ENCODE peak calls at places on chromosomes 2 and 18, in eight cellular contexts. L, J, Z, M, U, R, P and S are unnamed samples. For H3K4me1, the result is how much of the 10 kb centered on the place peaks cover.

GRCh38 chr2:58448065-58448507 is 207.0 kb upstream of the FANCL start:
- DNase-seq in L (peak), J (peak), Z (no peak), M (peak), U (no peak), R (peak), P (peak), S (no peak)

GRCh38 chr2:133407341-133407740 is 160.9 kb downstream of the NCKAP5 start:
- DNase-seq in L (no peak), J (no peak), Z (no peak), M (no peak), U (no peak), R (no peak), P (no peak), S (peak)

GRCh38 chr2:43083278-43083677 is 143.1 kb downstream of the ZFP36L2 start:
- DNase-seq in L (peak), J (no peak), Z (no peak), M (no peak), U (no peak), R (no peak), P (no peak), S (no peak)

GRCh38 chr2:234403074-234403473 is 93.8 kb downstream of the ARL4C start:
- DNase-seq in L (no peak), J (no peak), Z (no peak), M (no peak), U (no peak), R (no peak), P (no peak), S (no peak)

GRCh38 chr18:32200766-32201165 is 10.9 kb downstream of the MEP1B start:
- DNase-seq in L (no peak), J (no peak), Z (no peak), M (peak), U (no peak), R (no peak), P (no peak), S (no peak)

GRCh38 chr2:177106212-177106611 is 106.4 kb upstream of the HNRNPA3 start:
- DNase-seq in L (no peak), J (no peak), Z (no peak), M (no peak), U (no peak), R (peak), P (no peak), S (no peak)

GRCh38 chr2:45849491-45850283 is 198.2 kb downstream of the PRKCE start:
- DNase-seq in L (no peak), J (no peak), Z (no peak), M (no peak), U (no peak), R (peak), P (no peak), S (no peak)

GRCh38 chr2:196431957-196432356 is 207.6 kb upstream of the CCDC150 start:
- DNase-seq in L (no peak), J (peak), Z (no peak), M (no peak), U (no peak), R (peak), P (peak), S (no peak)

GRCh38 chr2:223047260-223047761 is 4.7 kb upstream of the KCNE4 start:
- DNase-seq in L (no peak), J (no peak), Z (no peak), M (no peak), U (no peak), R (no peak), P (no peak), S (no peak)

GRCh38 chr18:68699043-68699442 is 15.9 kb downstream of the TMX3 start:
- DNase-seq in L (no peak), J (no peak), Z (no peak), M (no peak), U (no peak), R (peak), P (no peak), S (no peak)

GRCh38 chr2:12970861-12971260 is 254.1 kb downstream of the TRIB2 start:
- DNase-seq in L (no peak), J (no peak), Z (no peak), M (no peak), U (no peak), R (peak), P (no peak), S (no peak)

GRCh38 chr2:98408155-98408554 is 36.5 kb upstream of the INPP4A start:
- DNase-seq in L (no peak), J (no peak), Z (no peak), M (no peak), U (no peak), R (no peak), P (no peak), S (no peak)

GRCh38 chr2:96146881-96147592 is 1.8 kb upstream of the DUSP2 start:
- DNase-seq in L (peak), J (no peak), Z (peak), M (no peak), U (no peak), R (no peak), P (no peak), S (no peak)

GRCh38 chr18:26621161-26622026 is 73.0 kb upstream of the KCTD1 start:
- DNase-seq in L (peak), J (peak), Z (peak), M (peak), U (no peak), R (peak), P (peak), S (no peak)

GRCh38 chr2:71685941-71686611 is 232.7 kb downstream of the DYSF start:
- DNase-seq in L (no peak), J (no peak), Z (no peak), M (no peak), U (no peak), R (no peak), P (no peak), S (no peak)

GRCh38 chr18:55413474-55413873 is 174.5 kb downstream of the TCF4 start:
- DNase-seq in L (no peak), J (no peak), Z (no peak), M (no peak), U (no peak), R (peak), P (no peak), S (no peak)

GRCh38 chr2:219247678-219248642 is 2.7 kb downstream of the STK16 start:
- DNase-seq in L (no peak), J (no peak), Z (no peak), M (no peak), U (peak), R (no peak), P (no peak), S (no peak)

GRCh38 chr2:63827749-63828148 is 13.9 kb upstream of the UGP2 start:
- DNase-seq in L (no peak), J (no peak), Z (no peak), M (no peak), U (no peak), R (peak), P (no peak), S (no peak)

GRCh38 chr2:173625315-173625714 is 270.6 kb downstream of the CDCA7 start:
- DNase-seq in L (no peak), J (no peak), Z (no peak), M (no peak), U (no peak), R (no peak), P (no peak), S (peak)

GRCh38 chr2:74515271-74516069 is 1.2 kb downstream of the TLX2 start:
- DNase-seq in L (no peak), J (no peak), Z (peak), M (no peak), U (no peak), R (no peak), P (peak), S (no peak)

GRCh38 chr2:113977660-113978523 is 88.0 kb downstream of the ACTR3 start:
- DNase-seq in L (peak), J (peak), Z (peak), M (peak), U (no peak), R (peak), P (peak), S (peak)

GRCh38 chr2:176612736-176613135 is 343.5 kb downstream of the MTX2 start:
- DNase-seq in L (no peak), J (no peak), Z (no peak), M (no peak), U (no peak), R (peak), P (no peak), S (no peak)

GRCh38 chr2:51256736-51257135 is 224.8 kb upstream of the NRXN1 start:
- DNase-seq in L (no peak), J (no peak), Z (no peak), M (no peak), U (no peak), R (no peak), P (no peak), S (no peak)

GRCh38 chr18:36580266-36580665 is 248.5 kb downstream of the TPGS2 start:
- DNase-seq in L (peak), J (no peak), Z (no peak), M (no peak), U (no peak), R (no peak), P (no peak), S (peak)

GRCh38 chr18:52531836-52532235 is 191.8 kb downstream of the DCC start:
- DNase-seq in L (no peak), J (no peak), Z (no peak), M (no peak), U (no peak), R (no peak), P (no peak), S (no peak)

GRCh38 chr2:239684271-239684670 is 283.5 kb upstream of the HDAC4 start:
- DNase-seq in L (peak), J (no peak), Z (no peak), M (no peak), U (no peak), R (no peak), P (no peak), S (no peak)

GRCh38 chr2:120544522-120544921 is 191.1 kb upstream of the GLI2 start:
- DNase-seq in L (no peak), J (no peak), Z (no peak), M (no peak), U (no peak), R (no peak), P (no peak), S (no peak)
- H3K4me1 ChIP-seq in L (under half), J (under half), Z (under half), M (under half), U (under half), R (under half), P (under half), S (under half)

GRCh38 chr2:128311216-128311754 is 7.4 kb downstream of the HS6ST1 start:
- DNase-seq in L (no peak), J (no peak), Z (no peak), M (peak), U (no peak), R (no peak), P (no peak), S (no peak)

GRCh38 chr2:128311755-128312341 is 6.8 kb downstream of the HS6ST1 start:
- DNase-seq in L (peak), J (no peak), Z (peak), M (peak), U (no peak), R (no peak), P (peak), S (peak)

GRCh38 chr2:128309341-128310093 is 9.2 kb downstream of the HS6ST1 start:
- DNase-seq in L (peak), J (peak), Z (peak), M (peak), U (no peak), R (no peak), P (peak), S (no peak)

GRCh38 chr2:128310094-128310716 is 8.5 kb downstream of the HS6ST1 start:
- DNase-seq in L (peak), J (no peak), Z (peak), M (peak), U (no peak), R (no peak), P (no peak), S (no peak)

GRCh38 chr2:128310761-128311160 is 7.9 kb downstream of the HS6ST1 start:
- DNase-seq in L (peak), J (no peak), Z (peak), M (peak), U (no peak), R (no peak), P (no peak), S (no peak)
- H3K4me1 ChIP-seq in L (half or more), J (under half), Z (half or more), M (under half), U (under half), R (under half), P (under half), S (half or more)

GRCh38 chr18:35040988-35041751 is at the start of gene MAPRE2:
- DNase-seq in L (peak), J (peak), Z (peak), M (peak), U (peak), R (peak), P (peak), S (peak)
- H3K4me1 ChIP-seq in L (under half), J (under half), Z (under half), M (under half), U (under half), R (under half), P (under half), S (half or more)

DNA sequence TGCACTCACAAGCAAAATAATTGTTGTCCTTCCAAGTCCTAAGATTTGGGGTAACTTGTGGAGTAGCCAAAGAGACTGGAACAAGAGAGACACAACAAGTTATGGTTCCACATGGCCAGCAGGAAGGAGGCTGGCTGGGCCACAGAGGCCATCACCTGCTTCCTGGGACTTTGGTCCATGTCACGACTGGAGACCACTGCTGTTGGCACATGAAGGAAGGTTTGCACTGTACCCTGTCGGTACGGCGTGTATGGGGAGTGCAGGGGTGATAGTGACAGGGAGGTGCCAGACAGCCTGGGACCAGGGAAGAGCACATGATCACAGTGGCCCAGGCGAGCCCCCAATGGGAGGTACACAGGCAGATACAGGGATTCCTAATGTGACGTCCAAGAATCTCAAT is 15.5 kb downstream of the SLC66A2 start:
- DNase-seq in L (no peak), J (no peak), Z (no peak), M (peak), U (no peak), R (no peak), P (no peak), S (no peak)
- H3K4me1 ChIP-seq in L (under half), J (under half), Z (under half), M (under half), U (under half), R (under half), P (under half), S (under half)

DNA sequence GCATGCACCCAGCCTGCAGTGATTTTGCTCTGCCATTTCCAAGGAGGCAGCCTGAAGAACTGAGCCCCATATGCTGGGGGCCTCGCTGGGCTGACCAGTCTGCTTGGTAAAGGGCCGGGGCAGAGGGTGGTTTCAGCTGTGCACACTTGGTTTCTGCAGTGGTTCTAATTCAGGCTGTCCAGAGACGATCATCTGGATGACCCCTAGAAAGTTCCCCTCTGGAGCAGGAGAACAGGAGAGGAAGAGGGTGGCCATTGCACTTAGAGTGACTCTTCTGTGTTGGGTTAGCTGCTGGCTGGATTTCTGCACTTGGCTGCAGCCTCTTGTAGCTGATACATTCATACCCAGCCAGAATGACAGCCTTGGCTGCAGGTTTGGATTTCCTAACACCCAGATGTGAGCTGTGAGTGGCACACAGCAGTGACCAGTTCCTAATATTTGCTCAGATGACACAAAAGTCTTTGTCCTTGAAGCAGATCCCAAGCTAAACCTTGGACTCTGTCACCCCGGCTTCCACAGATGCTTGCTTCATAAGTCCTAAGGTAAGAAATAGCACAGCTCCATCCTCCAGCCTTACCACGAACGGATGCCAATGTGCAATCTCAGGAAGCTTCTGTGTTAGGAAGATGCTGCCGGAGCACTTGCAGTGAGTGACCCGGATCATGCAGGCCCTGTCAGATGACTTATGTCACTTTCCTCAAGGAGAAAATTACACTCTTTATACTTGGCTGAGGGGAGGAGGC is 105.6 kb downstream of the HNRNPLL start:
- DNase-seq in L (peak), J (no peak), Z (no peak), M (no peak), U (no peak), R (no peak), P (no peak), S (no peak)
- H3K4me1 ChIP-seq in L (under half), J (under half), Z (under half), M (under half), U (under half), R (under half), P (under half), S (half or more)